ENCODE peak calls at places on chromosomes 5 and 9, in nine cellular contexts. One of them, this sample, is unnamed.

GRCh38 chr5:135825373-135826220 is 8.9 kb upstream of the SLC25A48 start:
- DNase-seq in HL-60: no peak
- DNase-seq in K562: no peak
- DNase-seq in A549: no peak
- DNase-seq in SK-N-SH: no peak
- DNase-seq in HepG2: no peak
- DNase-seq in HCT116: no peak
- DNase-seq in Panc1: no peak
- DNase-seq in GM12878: no peak
- DNase-seq in this sample: no peak

GRCh38 chr5:177431317-177432142 is 5.1 kb downstream of the GRK6 start:
- DNase-seq in HL-60: peak; percentile 91
- DNase-seq in K562: no peak
- DNase-seq in A549: no peak
- DNase-seq in SK-N-SH: no peak
- DNase-seq in HepG2: no peak
- DNase-seq in HCT116: no peak
- DNase-seq in Panc1: no peak
- DNase-seq in GM12878: peak; percentile 77
- DNase-seq in this sample: no peak

GRCh38 chr5:180599981-180600553 is 8.8 kb upstream of the SCGB3A1 start:
- DNase-seq in HL-60: peak; percentile 37
- DNase-seq in K562: no peak
- DNase-seq in A549: no peak
- DNase-seq in SK-N-SH: peak; percentile 27
- DNase-seq in HepG2: no peak
- DNase-seq in HCT116: no peak
- DNase-seq in Panc1: no peak
- DNase-seq in GM12878: no peak
- DNase-seq in this sample: no peak

GRCh38 chr5:122408592-122409219 is 96.7 kb downstream of the SNCAIP start:
- DNase-seq in HL-60: no peak
- DNase-seq in K562: no peak
- DNase-seq in A549: no peak
- DNase-seq in SK-N-SH: no peak
- DNase-seq in HepG2: no peak
- DNase-seq in HCT116: no peak
- DNase-seq in Panc1: no peak
- DNase-seq in GM12878: no peak
- DNase-seq in this sample: no peak

GRCh38 chr5:119273391-119273839 is 82.4 kb upstream of the TNFAIP8 start:
- DNase-seq in HL-60: peak; percentile 88
- DNase-seq in K562: no peak
- DNase-seq in A549: no peak
- DNase-seq in SK-N-SH: no peak
- DNase-seq in HepG2: no peak
- DNase-seq in HCT116: no peak
- DNase-seq in Panc1: no peak
- DNase-seq in GM12878: no peak
- DNase-seq in this sample: no peak

GRCh38 chr9:73152445-73152844 is 780 bp downstream of the ANXA1 start:
- DNase-seq in HL-60: no peak
- DNase-seq in K562: no peak
- DNase-seq in A549: no peak
- DNase-seq in SK-N-SH: no peak
- DNase-seq in HepG2: no peak
- DNase-seq in HCT116: no peak
- DNase-seq in Panc1: no peak
- DNase-seq in GM12878: no peak
- DNase-seq in this sample: peak; percentile 41

GRCh38 chr9:126043691-126044090 is 282.9 kb upstream of the MVB12B start:
- DNase-seq in HL-60: no peak
- DNase-seq in K562: no peak
- DNase-seq in A549: no peak
- DNase-seq in SK-N-SH: no peak
- DNase-seq in HepG2: no peak
- DNase-seq in HCT116: no peak
- DNase-seq in Panc1: no peak
- DNase-seq in GM12878: no peak
- DNase-seq in this sample: no peak

GRCh38 chr5:10934789-10935355 is 173.8 kb upstream of the DAP start:
- DNase-seq in HL-60: no peak
- DNase-seq in K562: no peak
- DNase-seq in A549: no peak
- DNase-seq in SK-N-SH: no peak
- DNase-seq in HepG2: no peak
- DNase-seq in HCT116: no peak
- DNase-seq in Panc1: no peak
- DNase-seq in GM12878: no peak
- DNase-seq in this sample: no peak

GRCh38 chr5:161676109-161676508 is 9.4 kb upstream of the GABRA6 start:
- DNase-seq in HL-60: peak; percentile 2
- DNase-seq in K562: no peak
- DNase-seq in A549: no peak
- DNase-seq in SK-N-SH: peak; percentile 2
- DNase-seq in HepG2: peak; percentile 6
- DNase-seq in HCT116: no peak
- DNase-seq in Panc1: peak; percentile 8
- DNase-seq in GM12878: peak; percentile 1
- DNase-seq in this sample: peak; percentile 69

GRCh38 chr5:98110270-98110669 is 663.2 kb upstream of the RGMB start:
- DNase-seq in HL-60: no peak
- DNase-seq in K562: no peak
- DNase-seq in A549: no peak
- DNase-seq in SK-N-SH: peak; percentile 19
- DNase-seq in HepG2: no peak
- DNase-seq in HCT116: no peak
- DNase-seq in Panc1: no peak
- DNase-seq in GM12878: no peak
- DNase-seq in this sample: no peak

GRCh38 chr5:88886756-88887741 is 4.1 kb upstream of the MEF2C start:
- DNase-seq in HL-60: no peak
- DNase-seq in K562: no peak
- DNase-seq in A549: no peak
- DNase-seq in SK-N-SH: no peak
- DNase-seq in HepG2: no peak
- DNase-seq in HCT116: no peak
- DNase-seq in Panc1: no peak
- DNase-seq in GM12878: no peak
- DNase-seq in this sample: no peak

GRCh38 chr5:141510850-141511718 is 22.2 kb downstream of the PCDHGC5 start:
- DNase-seq in HL-60: no peak
- DNase-seq in K562: no peak
- DNase-seq in A549: no peak
- DNase-seq in SK-N-SH: no peak
- DNase-seq in HepG2: no peak
- DNase-seq in HCT116: no peak
- DNase-seq in Panc1: no peak
- DNase-seq in GM12878: peak; percentile 80
- DNase-seq in this sample: no peak
- H3K4me3 ChIP-seq in HL-60: no peak overlapping the region
- H3K4me3 ChIP-seq in K562: no peak overlapping the region
- H3K4me3 ChIP-seq in A549: no peak overlapping the region
- H3K4me3 ChIP-seq in SK-N-SH: no peak overlapping the region
- H3K4me3 ChIP-seq in HepG2: no peak overlapping the region
- H3K4me3 ChIP-seq in HCT116: no peak overlapping the region
- H3K4me3 ChIP-seq in Panc1: no peak overlapping the region
- H3K4me3 ChIP-seq in GM12878: peak overlapping the region; percentile 65
- H3K4me3 ChIP-seq in this sample: no peak overlapping the region

GRCh38 chr9:112894031-112894430 is 3.4 kb upstream of the SLC46A2 start:
- DNase-seq in HL-60: no peak
- DNase-seq in K562: no peak
- DNase-seq in A549: no peak
- DNase-seq in SK-N-SH: no peak
- DNase-seq in HepG2: no peak
- DNase-seq in HCT116: no peak
- DNase-seq in Panc1: no peak
- DNase-seq in GM12878: no peak
- DNase-seq in this sample: no peak
- TF ChIP-seq REST in HL-60: no peak
- TF ChIP-seq REST in K562: no peak
- TF ChIP-seq REST in A549: no peak
- TF ChIP-seq REST in SK-N-SH: no peak
- TF ChIP-seq REST in HepG2: no peak
- TF ChIP-seq REST in HCT116: no peak
- TF ChIP-seq REST in Panc1: no peak
- TF ChIP-seq REST in GM12878: no peak
- TF ChIP-seq REST in this sample: no peak

DNA sequence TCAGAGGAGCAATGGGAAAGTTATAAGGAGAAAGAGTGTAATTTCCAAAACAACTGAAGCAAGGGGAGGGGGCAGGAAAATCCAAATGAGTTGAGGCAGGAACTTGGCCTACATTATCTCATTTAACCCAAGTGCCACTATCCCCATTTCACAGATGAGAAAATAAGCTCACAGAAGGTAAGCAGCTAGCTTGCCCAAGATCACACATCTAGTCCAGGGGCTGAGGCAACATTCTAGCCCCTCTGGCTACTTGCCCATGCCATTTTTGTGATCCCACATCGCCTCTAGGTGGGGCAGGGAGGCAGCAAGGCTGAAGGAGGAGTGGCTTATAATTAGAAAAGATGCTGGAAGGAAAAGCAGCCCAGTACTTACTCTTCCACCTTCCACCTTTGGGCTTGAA is 2.6 kb upstream of the PSIP1 start:
- DNase-seq in HL-60: no peak
- DNase-seq in K562: peak; percentile 16
- DNase-seq in A549: peak; percentile 21
- DNase-seq in SK-N-SH: peak; percentile 31
- DNase-seq in HepG2: peak; percentile 32
- DNase-seq in HCT116: peak; percentile 41
- DNase-seq in Panc1: no peak
- DNase-seq in GM12878: no peak
- DNase-seq in this sample: peak; percentile 84
- H3K4me3 ChIP-seq in HL-60: no peak overlapping the region
- H3K4me3 ChIP-seq in K562: no peak overlapping the region
- H3K4me3 ChIP-seq in A549: no peak overlapping the region
- H3K4me3 ChIP-seq in SK-N-SH: no peak overlapping the region
- H3K4me3 ChIP-seq in HepG2: no peak overlapping the region
- H3K4me3 ChIP-seq in HCT116: no peak overlapping the region
- H3K4me3 ChIP-seq in Panc1: no peak overlapping the region
- H3K4me3 ChIP-seq in GM12878: no peak overlapping the region
- H3K4me3 ChIP-seq in this sample: peak overlapping the region; percentile 38

DNA sequence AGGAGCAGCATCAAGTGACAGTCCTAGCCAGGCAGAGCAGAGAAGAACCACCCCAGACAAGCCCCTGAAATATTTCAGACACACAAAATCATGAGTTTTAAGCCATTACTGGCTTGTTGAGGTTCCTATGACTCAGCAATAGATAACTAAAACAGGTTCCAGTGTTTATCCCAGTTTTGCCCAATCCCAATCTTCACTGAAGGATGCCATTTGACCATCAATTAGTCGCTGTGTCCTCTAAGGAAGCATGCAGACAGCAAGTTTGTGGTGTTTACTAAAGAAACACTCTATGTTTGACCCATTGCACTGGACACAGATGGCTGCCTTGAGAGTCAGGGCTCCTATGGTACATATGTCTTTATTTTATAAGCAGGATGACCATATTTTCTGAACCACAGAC is 186.7 kb downstream of the SYK start:
- DNase-seq in HL-60: no peak
- DNase-seq in K562: no peak
- DNase-seq in A549: no peak
- DNase-seq in SK-N-SH: no peak
- DNase-seq in HepG2: no peak
- DNase-seq in HCT116: no peak
- DNase-seq in Panc1: no peak
- DNase-seq in GM12878: no peak
- DNase-seq in this sample: no peak
- TF ChIP-seq REST in HL-60: no peak
- TF ChIP-seq REST in K562: no peak
- TF ChIP-seq REST in A549: no peak
- TF ChIP-seq REST in SK-N-SH: no peak
- TF ChIP-seq REST in HepG2: no peak
- TF ChIP-seq REST in HCT116: no peak
- TF ChIP-seq REST in Panc1: no peak
- TF ChIP-seq REST in GM12878: no peak
- TF ChIP-seq REST in this sample: no peak

DNA sequence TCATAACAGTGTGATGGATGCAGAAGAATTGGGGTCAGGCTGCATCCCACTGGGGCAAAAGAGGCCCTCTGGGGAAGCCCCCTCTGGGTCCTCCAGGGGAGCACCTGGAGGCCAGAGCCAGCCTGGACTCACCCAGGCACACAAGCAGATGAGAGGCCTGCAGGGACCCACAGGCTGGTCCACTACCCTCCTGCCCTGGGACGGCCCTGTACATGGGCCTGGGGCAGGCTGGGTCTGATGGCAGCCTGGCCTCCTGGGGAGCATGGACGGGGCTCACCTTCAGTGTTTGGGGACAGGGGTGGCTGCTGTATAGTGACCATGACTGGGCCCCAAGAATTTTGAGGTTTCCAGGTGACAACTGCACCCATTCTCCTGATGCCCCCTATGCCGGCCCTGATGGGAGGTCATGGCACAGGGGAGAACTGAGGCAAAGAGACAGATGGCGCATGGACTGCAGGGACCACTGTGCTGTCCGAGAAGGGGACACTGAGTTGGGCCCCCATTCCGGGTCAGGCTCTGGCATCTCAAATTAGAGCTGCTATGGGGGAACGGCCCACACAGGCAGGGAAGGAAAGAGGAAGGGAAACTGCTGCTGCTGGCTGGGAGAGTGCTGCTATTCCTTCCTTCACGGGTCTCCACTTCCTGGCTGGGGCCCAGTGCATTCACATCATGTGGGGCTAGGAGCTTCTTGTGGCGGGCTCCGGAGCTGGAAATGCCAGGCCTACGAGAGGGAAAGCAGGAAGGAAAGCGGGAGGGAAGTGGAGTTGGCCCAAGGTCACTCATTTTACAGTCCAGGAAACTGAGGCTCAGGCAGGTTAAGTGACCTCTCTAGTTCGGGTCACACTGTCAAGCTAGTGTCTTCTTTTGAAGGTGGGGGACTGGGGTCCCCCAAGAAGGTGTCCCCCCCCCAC is 1.5 kb upstream of the CARD19 start:
- DNase-seq in HL-60: peak; percentile 64
- DNase-seq in K562: no peak
- DNase-seq in A549: no peak
- DNase-seq in SK-N-SH: no peak
- DNase-seq in HepG2: no peak
- DNase-seq in HCT116: no peak
- DNase-seq in Panc1: no peak
- DNase-seq in GM12878: no peak
- DNase-seq in this sample: peak; percentile 32
- H3K4me3 ChIP-seq in HL-60: peak overlapping the region; percentile 41
- H3K4me3 ChIP-seq in K562: peak overlapping the region; percentile 53
- H3K4me3 ChIP-seq in A549: peak overlapping the region; percentile 57
- H3K4me3 ChIP-seq in SK-N-SH: peak overlapping the region; percentile 68
- H3K4me3 ChIP-seq in HepG2: peak overlapping the region; percentile 80
- H3K4me3 ChIP-seq in HCT116: peak overlapping the region; percentile 63
- H3K4me3 ChIP-seq in Panc1: peak overlapping the region; percentile 51
- H3K4me3 ChIP-seq in GM12878: peak overlapping the region; percentile 54
- H3K4me3 ChIP-seq in this sample: peak overlapping the region; percentile 51

GRCh38 chr5:133420440-133421301 is 191.7 kb downstream of the FSTL4 start:
- DNase-seq in HL-60: no peak
- DNase-seq in K562: no peak
- DNase-seq in A549: no peak
- DNase-seq in SK-N-SH: no peak
- DNase-seq in HepG2: no peak
- DNase-seq in HCT116: no peak
- DNase-seq in Panc1: no peak
- DNase-seq in GM12878: no peak
- DNase-seq in this sample: no peak
- TF ChIP-seq REST in HL-60: no peak
- TF ChIP-seq REST in K562: no peak
- TF ChIP-seq REST in A549: no peak
- TF ChIP-seq REST in SK-N-SH: no peak
- TF ChIP-seq REST in HepG2: no peak
- TF ChIP-seq REST in HCT116: no peak
- TF ChIP-seq REST in Panc1: no peak
- TF ChIP-seq REST in GM12878: no peak
- TF ChIP-seq REST in this sample: no peak

GRCh38 chr5:6637022-6637421 is 3.8 kb downstream of the SRD5A1 start:
- DNase-seq in HL-60: no peak
- DNase-seq in K562: no peak
- DNase-seq in A549: no peak
- DNase-seq in SK-N-SH: no peak
- DNase-seq in HepG2: no peak
- DNase-seq in HCT116: no peak
- DNase-seq in Panc1: no peak
- DNase-seq in GM12878: no peak
- DNase-seq in this sample: no peak
- H3K4me3 ChIP-seq in HL-60: no peak overlapping the region
- H3K4me3 ChIP-seq in K562: no peak overlapping the region
- H3K4me3 ChIP-seq in A549: no peak overlapping the region
- H3K4me3 ChIP-seq in SK-N-SH: no peak overlapping the region
- H3K4me3 ChIP-seq in HepG2: no peak overlapping the region
- H3K4me3 ChIP-seq in HCT116: no peak overlapping the region
- H3K4me3 ChIP-seq in Panc1: no peak overlapping the region
- H3K4me3 ChIP-seq in GM12878: no peak overlapping the region
- H3K4me3 ChIP-seq in this sample: no peak overlapping the region